ENCODE peak calls at places on chromosomes 5 and 9, in eight cellular contexts. X is H9; P is neural progenitor cell; A is epithelial cell of esophagus; H is HT-29; G is activated effector memory CD4-positive, alpha-beta T cell treated with Interleukin-2 at 50 U/mL for 16 hours; K is activated CD8-positive, alpha-beta memory T cell treated with anti-CD3 and anti-CD28 coated beads, Interleukin-2, amount 50 U/mL, for 48 hours; B is DMS153. U is an unnamed sample.

GRCh38 chr5:33321026-33321425 is 119.7 kb upstream of the TARS1 start:
- DNase-seq in X (no peak), P (no peak), A (peak), H (no peak), G (no peak), K (no peak), B (no peak), U (no peak)

GRCh38 chr5:92574023-92574422 is 1007.0 kb downstream of the NR2F1-AS1 start:
- DNase-seq in X (no peak), P (no peak), A (no peak), H (no peak), G (no peak), K (no peak), B (no peak), U (peak)

GRCh38 chr5:139388198-139388821 is 1.4 kb downstream of the MZB1 start:
- DNase-seq in X (no peak), P (no peak), A (no peak), H (peak), G (no peak), K (no peak), B (peak), U (peak)

GRCh38 chr9:13427587-13427986 is 148.1 kb upstream of the MPDZ start:
- DNase-seq in X (no peak), P (peak), A (peak), H (peak), G (no peak), K (no peak), B (peak), U (peak)

GRCh38 chr9:126947529-126947928 is 32.9 kb downstream of the RALGPS1 start:
- DNase-seq in X (peak), P (peak), A (peak), H (peak), G (no peak), K (no peak), B (no peak), U (no peak)

GRCh38 chr9:138073408-138073807 is 195.8 kb downstream of the CACNA1B start:
- DNase-seq in X (no peak), P (no peak), A (no peak), H (no peak), G (no peak), K (no peak), B (no peak), U (no peak)

GRCh38 chr5:61407706-61408105 is 75.6 kb downstream of the ZSWIM6 start:
- DNase-seq in X (no peak), P (no peak), A (peak), H (no peak), G (no peak), K (no peak), B (no peak), U (no peak)

GRCh38 chr5:176817369-176817841 is 7.0 kb downstream of the UNC5A start:
- DNase-seq in X (peak), P (peak), A (no peak), H (no peak), G (no peak), K (no peak), B (no peak), U (no peak)

U was measured in KBM-7.